ENCODE peak calls at places on chromosomes 16 and 17, in four cellular contexts. K, F, V and C are unnamed samples.

GRCh38 chr17:62702746-62703268 is 75.3 kb downstream of the MRC2 start:
- DNase-seq in K (no peak), V (no peak), F (no peak), C (no peak)

GRCh38 chr17:69764137-69764536 is 310.9 kb upstream of the KCNJ16 start:
- DNase-seq in K (no peak), V (no peak), F (no peak), C (no peak)

GRCh38 chr16:72894291-72895151 is 153.4 kb downstream of the ZFHX3 start:
- DNase-seq in K (peak), F (no peak), V (no peak), C (no peak)

GRCh38 chr16:27314161-27314723 is 468 bp downstream of the IL4R start:
- DNase-seq in F (no peak), K (peak), V (no peak), C (peak)

GRCh38 chr17:60535382-60536279 is 9.6 kb upstream of the APPBP2 start:
- DNase-seq in K (no peak), F (no peak), V (no peak), C (no peak)

GRCh38 chr16:8655184-8655717 is 19.2 kb upstream of the ABAT start:
- DNase-seq in K (no peak), V (no peak), F (no peak), C (peak)

GRCh38 chr16:5422047-5422446 is 324.5 kb upstream of the EEF2KMT start:
- DNase-seq in K (no peak), V (no peak), F (no peak), C (no peak)

GRCh38 chr16:54287018-54287757 is 601 bp upstream of the IRX3 start:
- DNase-seq in V (no peak), F (no peak), K (no peak), C (no peak)

GRCh38 chr17:17387461-17388362 is 84.5 kb downstream of the NT5M start:
- DNase-seq in K (no peak), F (no peak), V (no peak), C (no peak)

GRCh38 chr17:1000597-1001490 is 3.9 kb downstream of the TIMM22 start:
- DNase-seq in F (no peak), K (no peak), V (no peak), C (no peak)

GRCh38 chr16:88527186-88527936 is 42.8 kb upstream of the ZC3H18 start:
- DNase-seq in F (peak), V (peak), K (peak), C (peak)

GRCh38 chr16:58128181-58128631 is 975 bp downstream of the CFAP20 start:
- DNase-seq in K (no peak), F (no peak), V (peak), C (no peak)

GRCh38 chr17:63998721-63999679 is 849 bp downstream of the PRR29 start:
- DNase-seq in F (no peak), K (no peak), V (no peak), C (no peak)